ENCODE peak calls at places on chromosomes 12 and 14, in five cellular contexts. L is HCT116, J is adrenal gland, M is ovary, F is body of pancreas. H is an unnamed sample.

GRCh38 chr12:27048822-27049752 is 26.7 kb downstream of the MED21 start:
- DNase-seq in J (no peak), M (no peak), F (no peak), L (no peak), H (no peak)

GRCh38 chr14:40944521-40944920 is 662.2 kb upstream of the LRFN5 start:
- DNase-seq in F (no peak), J (no peak), L (no peak), M (no peak), H (no peak)

GRCh38 chr12:45435945-45436710 is 220.2 kb downstream of the ANO6 start:
- DNase-seq in F (no peak), J (no peak), L (no peak), M (no peak), H (no peak)

GRCh38 chr12:69619050-69619449 is 8.3 kb upstream of the LRRC10 start:
- DNase-seq in L (no peak), F (no peak), M (no peak), J (no peak), H (no peak)

GRCh38 chr14:71739273-71739990 is 192.8 kb upstream of the RGS6 start:
- DNase-seq in F (no peak), M (no peak), L (peak), J (no peak), H (no peak)

GRCh38 chr14:28875937-28876910 is 109.6 kb downstream of the FOXG1 start:
- DNase-seq in J (no peak), F (no peak), L (no peak), M (no peak), H (no peak)

GRCh38 chr14:67943947-67944346 is 124.4 kb downstream of the RAD51B start:
- DNase-seq in F (peak), L (peak), M (peak), J (peak), H (peak)

GRCh38 chr14:72598328-72598727 is 295.6 kb downstream of the DPF3 start:
- DNase-seq in M (no peak), L (no peak), F (no peak), J (no peak), H (no peak)

GRCh38 chr12:94561943-94562411 is 88.4 kb downstream of the TMCC3 start:
- DNase-seq in L (no peak), M (no peak), F (peak), J (peak), H (no peak)

GRCh38 chr12:41681898-41682297 is 462.8 kb downstream of the GXYLT1 start:
- DNase-seq in L (no peak), M (no peak), J (no peak), F (no peak), H (no peak)

GRCh38 chr12:42679402-42679801 is 89.9 kb upstream of the PRICKLE1 start:
- DNase-seq in L (no peak), J (no peak), M (no peak), F (no peak), H (no peak)

GRCh38 chr12:83793616-83794015 is 1106.9 kb downstream of the TMTC2 start:
- DNase-seq in L (no peak), F (no peak), J (no peak), M (no peak), H (no peak)

GRCh38 chr12:53063708-53064612 is 14.1 kb downstream of the TNS2 start:
- DNase-seq in M (peak), F (peak), L (no peak), J (peak), H (peak)

GRCh38 chr14:23550827-23551265 is 719 bp downstream of the ZFHX2 start:
- DNase-seq in L (no peak), F (peak), J (peak), M (no peak), H (no peak)

GRCh38 chr12:75302225-75302624 is 27.9 kb downstream of the CAPS2 start:
- DNase-seq in F (no peak), M (no peak), J (no peak), L (no peak), H (no peak)

GRCh38 chr12:82858534-82858917 is 171.8 kb downstream of the TMTC2 start:
- DNase-seq in F (no peak), J (no peak), L (no peak), M (no peak), H (no peak)

GRCh38 chr12:22467190-22467589 is 77.2 kb downstream of the C2CD5 start:
- DNase-seq in L (no peak), M (no peak), F (no peak), J (no peak), H (peak)

GRCh38 chr14:104863923-104864266 is 1.2 kb upstream of the CEP170B start:
- DNase-seq in J (no peak), F (no peak), M (no peak), L (no peak), H (no peak)

GRCh38 chr12:45290218-45290609 is 74.3 kb downstream of the ANO6 start:
- DNase-seq in F (no peak), M (no peak), J (no peak), L (no peak), H (no peak)

GRCh38 chr14:102362084-102362483 is 606 bp downstream of the CINP start:
- DNase-seq in F (no peak), L (no peak), M (no peak), J (no peak), H (no peak)

GRCh38 chr14:54664961-54665360 is 98.0 kb downstream of the SAMD4A start:
- DNase-seq in M (no peak), F (no peak), J (no peak), L (no peak), H (no peak)

GRCh38 chr12:75271576-75271975 is 58.5 kb downstream of the CAPS2 start:
- DNase-seq in J (no peak), F (no peak), M (no peak), L (no peak), H (no peak)

GRCh38 chr12:132571598-132571997 is 38.8 kb downstream of the LRCOL1 start:
- DNase-seq in M (no peak), L (no peak), F (no peak), J (no peak), H (no peak)

GRCh38 chr12:93191461-93191860 is 186.3 kb upstream of the NUDT4 start:
- DNase-seq in F (no peak), L (no peak), M (no peak), J (no peak), H (no peak)

GRCh38 chr14:89015016-89015415 is 190.6 kb downstream of the TTC8 start:
- DNase-seq in F (no peak), L (no peak), M (no peak), J (no peak), H (no peak)
- TF ChIP-seq CTCF in F (no peak), L (peak), M (no peak), J (no peak), H (no peak)

DNA sequence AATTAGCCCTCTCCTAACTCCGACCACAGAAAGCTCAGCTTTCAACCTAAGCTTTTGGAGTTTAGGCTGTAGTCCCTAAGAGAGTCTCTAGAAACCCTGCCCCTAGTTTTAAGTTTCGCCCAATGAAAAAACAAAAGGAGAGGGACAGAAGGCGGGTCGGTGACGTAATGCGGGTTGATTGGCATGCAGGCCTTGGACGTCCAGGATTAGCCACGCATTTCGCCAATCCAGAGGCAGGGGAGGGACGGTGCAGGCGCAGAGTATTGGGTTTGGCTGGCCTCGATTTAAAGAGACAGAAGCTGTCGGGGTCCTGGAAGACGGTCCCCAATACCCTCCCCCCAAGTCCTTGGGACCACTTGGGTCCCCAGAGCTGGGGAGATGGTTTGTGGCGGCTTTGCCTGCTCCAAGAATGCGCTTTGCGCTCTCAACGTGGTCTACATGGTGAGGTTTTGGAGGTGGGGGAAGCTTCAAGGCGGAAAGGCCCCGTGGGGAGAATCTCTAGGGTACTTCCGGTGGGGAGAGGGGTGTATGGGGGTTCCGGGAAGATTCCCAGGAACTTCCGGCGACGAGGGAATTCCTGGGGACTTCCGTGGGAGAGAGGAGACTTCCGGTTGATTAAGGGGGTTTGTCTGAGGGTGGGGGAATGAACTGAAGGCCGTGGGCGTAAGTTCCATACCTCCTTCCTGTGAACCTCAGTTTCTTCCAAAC is at the start of gene TSPAN31:
- DNase-seq in M (peak), F (peak), L (peak), J (peak), H (peak)
- TF ChIP-seq POLR2A in M (peak), F (peak), L (peak), J (peak), H (peak)

DNA sequence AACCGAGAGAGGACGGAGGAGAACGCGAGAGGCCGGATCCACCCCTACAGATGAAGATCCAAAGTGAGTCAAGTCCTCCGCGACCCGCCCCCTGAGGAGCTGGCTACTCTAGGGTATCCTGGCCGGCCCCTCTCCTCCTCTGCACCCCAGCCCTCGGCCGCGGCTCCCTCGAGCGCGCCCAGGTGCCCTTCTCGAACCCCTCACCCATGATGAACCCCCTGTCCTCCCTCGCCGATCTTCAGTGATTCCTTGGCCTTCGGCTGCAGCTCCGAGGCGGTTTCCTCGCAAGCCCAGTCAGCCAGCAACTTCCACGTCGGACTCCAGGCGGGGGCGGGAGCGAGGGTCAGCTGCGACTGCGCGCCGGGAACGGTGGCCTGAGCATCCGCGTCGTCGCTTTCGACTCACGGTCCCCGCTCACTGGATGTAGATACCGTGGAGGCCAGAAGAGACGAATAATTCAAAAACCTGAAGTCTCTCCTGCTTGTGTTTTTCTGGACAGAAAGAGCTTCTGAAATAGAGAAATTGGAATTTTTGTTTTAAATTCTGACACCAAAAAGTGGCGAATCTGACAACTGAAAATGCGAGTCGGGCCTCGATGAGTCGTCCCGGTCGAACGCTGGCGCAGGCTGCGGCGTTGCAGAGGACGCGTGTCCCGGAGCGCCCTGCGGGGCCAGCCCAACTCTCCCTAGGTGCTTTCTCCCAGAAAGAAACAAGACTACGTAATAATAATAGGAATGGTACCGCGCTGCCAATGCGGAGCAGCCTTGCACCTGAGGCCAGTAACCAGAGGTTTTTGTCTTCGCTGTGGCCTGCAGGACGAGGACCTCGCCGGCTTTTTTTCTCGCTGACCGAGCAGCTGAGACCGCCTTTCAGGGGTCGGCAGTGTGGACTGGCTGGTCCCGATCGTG is at the start of gene ARL1:
- DNase-seq in F (peak), M (peak), J (peak), L (peak), H (peak)
- TF ChIP-seq CTCF in F (no peak), M (no peak), J (no peak), L (no peak), H (peak)

DNA sequence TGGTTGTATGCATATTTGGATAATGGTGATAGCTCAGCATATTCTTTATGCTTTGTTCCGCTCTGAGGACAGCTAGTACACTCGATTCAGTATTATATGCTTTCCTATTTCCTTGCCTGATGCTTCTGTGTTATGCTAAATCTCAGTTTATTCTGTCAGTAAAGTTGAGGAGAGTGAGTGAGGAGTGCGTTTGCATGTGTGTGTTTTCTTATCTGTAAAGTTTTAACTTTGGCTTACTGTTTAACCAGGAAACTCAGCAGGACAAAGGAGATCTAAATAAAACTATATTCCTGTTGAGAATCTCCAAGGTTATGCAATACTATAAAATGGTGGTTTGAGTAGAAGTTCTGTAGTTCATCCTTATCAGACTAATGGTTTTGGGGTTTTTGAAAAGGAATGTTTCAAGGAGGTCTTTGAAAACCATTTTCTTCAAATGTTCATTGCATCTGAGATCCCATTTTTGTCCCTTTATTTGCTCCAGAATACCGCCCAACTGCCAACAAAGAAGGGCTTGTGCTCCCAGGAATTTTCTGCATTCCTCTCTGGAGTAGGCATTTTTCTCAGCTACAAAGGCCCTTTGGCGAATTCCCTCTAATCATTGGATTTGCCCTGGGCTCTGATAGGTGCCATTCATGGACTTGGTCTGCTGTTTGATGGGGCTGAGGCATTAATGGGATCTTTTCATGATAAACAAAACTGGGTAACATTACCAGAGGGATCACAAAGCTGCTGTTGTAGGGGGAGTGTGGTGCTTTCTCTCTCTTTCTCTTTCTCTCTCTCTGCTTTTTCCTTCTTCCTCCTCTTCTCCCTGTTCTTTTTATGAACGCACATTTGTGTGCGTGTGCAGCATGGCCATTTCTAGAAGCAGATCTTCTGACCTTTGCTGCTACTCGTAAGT is 71.7 kb downstream of the HMGA2 start:
- DNase-seq in J (no peak), M (no peak), F (no peak), L (peak), H (no peak)
- TF ChIP-seq POLR2A in J (no peak), M (no peak), F (no peak), L (no peak), H (no peak)

DNA sequence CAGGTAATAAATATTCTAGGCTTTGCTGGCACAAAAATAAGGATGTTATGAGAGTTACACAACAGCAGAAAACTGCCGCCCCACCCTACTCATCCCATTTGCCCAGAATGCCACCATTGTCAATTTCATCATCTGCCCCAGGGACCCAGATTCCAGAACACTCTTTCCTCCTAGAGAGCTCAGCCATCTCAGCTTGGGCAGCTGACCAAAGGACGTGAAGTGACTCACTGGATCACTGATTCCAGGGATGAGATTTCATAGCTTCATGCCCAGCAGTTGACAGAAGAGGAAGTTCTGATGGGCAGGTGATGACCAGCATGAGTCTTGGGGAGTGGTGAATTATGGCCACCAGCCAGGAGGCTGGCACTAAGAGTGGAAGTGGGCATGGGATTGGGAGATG is 450.3 kb downstream of the RMST start:
- DNase-seq in F (no peak), L (no peak), J (peak), M (no peak), H (no peak)
- TF ChIP-seq CTCF in F (no peak), L (no peak), J (no peak), M (no peak), H (no peak)

GRCh38 chr14:34629657-34630529 is at the start of gene SNX6:
- DNase-seq in M (peak), J (peak), F (peak), L (peak), H (peak)
- TF ChIP-seq POLR2A in M (peak), J (peak), F (peak), L (peak), H (peak)

DNA sequence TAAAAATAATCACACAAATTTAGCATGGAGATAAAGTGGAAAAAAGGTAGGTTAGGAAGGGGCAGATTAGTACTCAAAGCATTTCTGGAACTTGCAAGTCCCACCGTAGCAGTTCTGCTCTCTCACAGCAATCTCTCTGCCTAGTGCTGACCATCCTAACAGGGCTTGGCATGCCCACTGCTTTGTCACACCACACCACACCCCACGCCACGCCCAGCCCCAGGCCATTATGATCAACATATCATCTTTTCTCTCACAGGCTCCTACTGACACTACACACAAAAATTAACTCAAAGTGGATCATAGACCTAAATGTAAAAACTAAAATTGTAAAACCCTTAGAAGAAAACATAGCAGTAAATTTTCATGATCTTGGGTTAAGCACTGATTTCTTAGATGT is 273.7 kb downstream of the DAD1 start:
- DNase-seq in L (no peak), J (no peak), M (no peak), F (no peak), H (no peak)
- TF ChIP-seq CTCF in L (no peak), J (no peak), M (no peak), F (no peak), H (no peak)

GRCh38 chr12:10097521-10097920 is 1.3 kb downstream of the CLEC1A start:
- DNase-seq in L (no peak), J (no peak), M (no peak), F (no peak), H (no peak)

GRCh38 chr12:10095971-10096370 is 2.8 kb downstream of the CLEC1A start:
- DNase-seq in J (no peak), F (no peak), L (no peak), M (no peak), H (no peak)

GRCh38 chr12:10101042-10101579 is 2.3 kb upstream of the CLEC1A start:
- DNase-seq in F (no peak), M (peak), J (peak), L (no peak), H (no peak)

GRCh38 chr12:10101648-10102220 is 2.9 kb upstream of the CLEC1A start:
- DNase-seq in F (no peak), M (no peak), J (no peak), L (no peak), H (no peak)

GRCh38 chr12:10098762-10099161 is at the start of gene CLEC1A:
- DNase-seq in L (no peak), M (peak), F (no peak), J (peak), H (peak)
- TF ChIP-seq POLR2A in L (no peak), M (no peak), F (peak), J (no peak), H (peak)

H was measured in uterus.